ENCODE peak calls at places on chromosomes 1 and 21, in nine cellular contexts. C, L, G, K, P, S, F, D and E are unnamed samples.

GRCh38 chr1:29122662-29122986 is 1.1 kb downstream of the TMEM200B start:
- DNase-seq in C (no peak), L (no peak), G (peak), K (peak), P (no peak), S (no peak), F (no peak), D (peak), E (no peak)

GRCh38 chr1:246214708-246215504 is 292.2 kb downstream of the SMYD3 start:
- DNase-seq in C (no peak), L (no peak), G (peak), K (peak), P (no peak), S (no peak), F (no peak), D (peak), E (peak)

GRCh38 chr1:64659478-64659877 is 85.4 kb upstream of the RAVER2 start:
- DNase-seq in C (no peak), L (no peak), G (no peak), K (no peak), P (no peak), S (no peak), F (no peak), D (no peak), E (no peak)

GRCh38 chr21:44874497-44875331 is 1.2 kb upstream of the PTTG1IP start:
- DNase-seq in C (peak), L (peak), G (peak), K (peak), P (peak), S (peak), F (no peak), D (no peak), E (no peak)

GRCh38 chr1:37347104-37347503 is 127.3 kb upstream of the ZC3H12A start:
- DNase-seq in C (no peak), L (no peak), G (no peak), K (no peak), P (peak), S (no peak), F (no peak), D (no peak), E (no peak)

GRCh38 chr1:15215116-15215515 is 31.9 kb upstream of the FHAD1 start:
- DNase-seq in C (no peak), L (no peak), G (no peak), K (no peak), P (no peak), S (no peak), F (no peak), D (no peak), E (no peak)

GRCh38 chr21:45577806-45578801 is 35.9 kb upstream of the SLC19A1 start:
- DNase-seq in C (no peak), L (no peak), G (no peak), K (peak), P (peak), S (peak), F (no peak), D (no peak), E (no peak)

GRCh38 chr1:78619803-78620579 is at the start of gene IFI44L:
- DNase-seq in C (peak), L (peak), G (peak), K (peak), P (no peak), S (peak), F (peak), D (peak), E (no peak)

GRCh38 chr1:10877894-10878293 is 81.4 kb upstream of the CASZ1 start:
- DNase-seq in C (no peak), L (no peak), G (no peak), K (no peak), P (peak), S (no peak), F (no peak), D (no peak), E (no peak)

GRCh38 chr1:45266151-45266801 is 59.9 kb upstream of the ZSWIM5 start:
- DNase-seq in C (no peak), L (no peak), G (peak), K (peak), P (no peak), S (peak), F (no peak), D (peak), E (no peak)

GRCh38 chr21:34670962-34671348 is 2.2 kb downstream of the CLIC6 start:
- DNase-seq in C (no peak), L (no peak), G (no peak), K (no peak), P (no peak), S (no peak), F (no peak), D (no peak), E (no peak)

GRCh38 chr1:29767769-29768425 is 531.6 kb downstream of the PTPRU start:
- DNase-seq in C (no peak), L (no peak), G (no peak), K (no peak), P (no peak), S (no peak), F (no peak), D (no peak), E (no peak)

GRCh38 chr1:118503747-118504146 is 318.7 kb upstream of the SPAG17 start:
- DNase-seq in C (no peak), L (no peak), G (no peak), K (no peak), P (no peak), S (no peak), F (no peak), D (no peak), E (no peak)

GRCh38 chr1:51215169-51215568 is 20.9 kb upstream of the RNF11 start:
- DNase-seq in C (no peak), L (no peak), G (no peak), K (peak), P (no peak), S (no peak), F (no peak), D (no peak), E (no peak)

GRCh38 chr21:45074818-45075605 is 632 bp downstream of the ADARB1 start:
- DNase-seq in C (peak), L (no peak), G (no peak), K (peak), P (peak), S (peak), F (peak), D (peak), E (no peak)

GRCh38 chr1:167452483-167452882 is 65.8 kb downstream of the CD247 start:
- DNase-seq in C (no peak), L (no peak), G (no peak), K (no peak), P (no peak), S (no peak), F (no peak), D (no peak), E (no peak)

GRCh38 chr21:25503981-25504380 is 103.3 kb downstream of the MRPL39 start:
- DNase-seq in C (no peak), L (no peak), G (no peak), K (no peak), P (no peak), S (no peak), F (no peak), D (no peak), E (no peak)